ENCODE peak calls at places on chromosomes 11 and 22, in eight cellular contexts. R, Y, A, T, S, Q, K and W are unnamed samples.

GRCh38 chr11:66316849-66317251 is at the start of gene CD248:
- DNase-seq in T (peak; percentile 76), A (no peak), Q (peak; percentile 82), Y (peak; percentile 91), K (no peak), R (peak; percentile 87), S (peak; percentile 78), W (no peak)

GRCh38 chr22:47593911-47594311 is 831.5 kb downstream of the TBC1D22A start:
- DNase-seq in Q (no peak), R (no peak), S (no peak), A (no peak), T (no peak), Y (peak; percentile 76), K (no peak), W (no peak)

GRCh38 chr11:925496-926301 is at the start of gene AP2A2:
- DNase-seq in Y (peak; percentile 96), S (peak; percentile 86), T (peak; percentile 87), Q (peak; percentile 87), K (peak; percentile 88), A (peak; percentile 87), R (peak; percentile 89), W (no peak)

GRCh38 chr11:76524919-76525318 is 80.1 kb downstream of the EMSY start:
- DNase-seq in A (no peak), S (peak; percentile 44), R (no peak), Q (no peak), K (peak; percentile 13), T (peak; percentile 50), Y (no peak), W (peak; percentile 60)

GRCh38 chr11:67071420-67072284 is 15.0 kb downstream of the RHOD start:
- DNase-seq in R (peak; percentile 82), Y (peak; percentile 92), A (peak; percentile 25), Q (no peak), S (peak; percentile 55), T (peak; percentile 35), K (no peak), W (no peak)

GRCh38 chr11:46055371-46055770 is 65.9 kb downstream of the PHF21A start:
- DNase-seq in K (no peak), Q (no peak), S (peak; percentile 86), A (no peak), R (no peak), T (peak; percentile 73), Y (no peak), W (peak; percentile 31)

GRCh38 chr22:24089951-24090350 is 78.8 kb downstream of the CABIN1 start:
- DNase-seq in A (no peak), S (no peak), K (no peak), T (no peak), Q (no peak), Y (peak; percentile 62), R (no peak), W (no peak)

GRCh38 chr11:9688716-9689511 is 25.0 kb downstream of the SWAP70 start:
- DNase-seq in T (peak; percentile 81), Q (no peak), Y (no peak), R (peak; percentile 86), S (peak; percentile 81), K (peak; percentile 47), A (no peak), W (peak; percentile 65)

GRCh38 chr22:30205281-30206115 is 41.1 kb downstream of the LIF start:
- DNase-seq in Q (no peak), R (peak; percentile 82), S (peak; percentile 100), T (peak; percentile 98), A (no peak), Y (peak; percentile 94), K (peak; percentile 33), W (peak; percentile 93)

GRCh38 chr11:108122166-108122628 is 830 bp downstream of the ACAT1 start:
- DNase-seq in A (no peak), Y (no peak), S (no peak), K (no peak), Q (no peak), T (peak; percentile 31), R (peak; percentile 27), W (no peak)

GRCh38 chr11:106875013-106875412 is 143.3 kb downstream of the GUCY1A2 start:
- DNase-seq in T (no peak), Y (no peak), Q (no peak), K (no peak), S (no peak), A (no peak), R (no peak), W (no peak)

GRCh38 chr11:119337581-119338317 is 2.9 kb downstream of the C1QTNF5 start:
- DNase-seq in T (peak; percentile 83), R (peak; percentile 49), Q (no peak), Y (no peak), A (no peak), K (no peak), S (peak; percentile 90), W (no peak)

GRCh38 chr22:45612451-45612901 is 59.2 kb upstream of the ATXN10 start:
- DNase-seq in Q (peak; percentile 19), K (peak; percentile 34), S (peak; percentile 80), Y (peak; percentile 93), A (no peak), R (peak; percentile 85), T (peak; percentile 88), W (peak; percentile 55)

GRCh38 chr11:1766719-1767398 is 3.1 kb upstream of the CTSD start:
- DNase-seq in Q (no peak), S (no peak), Y (peak; percentile 81), R (no peak), K (no peak), T (no peak), A (no peak), W (no peak)

GRCh38 chr11:128867277-128867676 is at the start of gene KCNJ1:
- DNase-seq in Y (no peak), Q (no peak), A (no peak), S (no peak), T (no peak), K (no peak), R (no peak), W (no peak)

GRCh38 chr11:35142481-35143207 is 3.7 kb downstream of the CD44 start:
- DNase-seq in S (peak; percentile 82), K (peak; percentile 68), T (peak; percentile 90), Y (no peak), A (no peak), Q (no peak), R (no peak), W (peak; percentile 63)

GRCh38 chr11:28464252-28464867 is 356.2 kb downstream of the METTL15 start:
- DNase-seq in R (no peak), Y (no peak), Q (no peak), T (peak; percentile 78), S (peak; percentile 86), K (no peak), A (no peak), W (peak; percentile 44)

GRCh38 chr11:94585375-94585774 is 18.2 kb downstream of the PIWIL4 start:
- DNase-seq in K (no peak), S (no peak), T (no peak), R (no peak), A (no peak), Q (no peak), Y (no peak), W (no peak)

GRCh38 chr11:133545199-133545709 is 13.0 kb upstream of the OPCML start:
- DNase-seq in R (peak; percentile 33), A (no peak), T (no peak), K (no peak), Q (no peak), S (no peak), Y (no peak), W (no peak)

GRCh38 chr22:30604723-30605122 is 2.3 kb upstream of the TCN2 start:
- DNase-seq in T (no peak), S (no peak), A (no peak), K (no peak), R (no peak), Q (no peak), Y (no peak), W (no peak)

GRCh38 chr11:8006349-8006977 is 19.3 kb downstream of the EIF3F start:
- DNase-seq in S (peak; percentile 71), R (peak; percentile 57), Y (peak; percentile 76), Q (peak; percentile 40), K (peak; percentile 63), A (no peak), T (peak; percentile 77), W (no peak)

GRCh38 chr11:77449060-77449521 is 24.8 kb downstream of the PAK1 start:
- DNase-seq in A (no peak), K (no peak), Q (no peak), T (no peak), Y (no peak), R (peak; percentile 89), S (no peak), W (no peak)

GRCh38 chr11:61860054-61860903 is 31.1 kb downstream of the FADS3 start:
- DNase-seq in R (no peak), T (peak; percentile 30), A (no peak), Y (no peak), Q (peak; percentile 60), K (peak; percentile 49), S (no peak), W (no peak)

GRCh38 chr11:128694618-128695481 is 978 bp downstream of the FLI1 start:
- DNase-seq in K (no peak), Q (no peak), R (peak; percentile 65), A (no peak), T (peak; percentile 39), Y (peak; percentile 87), S (no peak), W (no peak)

GRCh38 chr11:459511-460220 is 9.6 kb downstream of the PTDSS2 start:
- DNase-seq in Y (no peak), S (no peak), A (no peak), T (no peak), K (no peak), R (no peak), Q (no peak), W (no peak)

GRCh38 chr22:25645266-25645665 is 80.8 kb downstream of the GRK3 start:
- DNase-seq in K (no peak), Q (no peak), S (peak; percentile 49), A (no peak), R (no peak), Y (no peak), T (peak; percentile 56), W (no peak)

GRCh38 chr11:68214173-68215086 is 1.3 kb upstream of the KMT5B start:
- DNase-seq in T (no peak), S (no peak), Q (peak; percentile 37), K (no peak), R (no peak), Y (peak; percentile 89), A (no peak), W (no peak)

GRCh38 chr11:110199184-110199981 is 97.0 kb downstream of the RDX start:
- DNase-seq in R (no peak), A (no peak), T (no peak), K (no peak), S (peak; percentile 51), Q (no peak), Y (peak; percentile 34), W (no peak)

GRCh38 chr11:78961186-78961782 is 386.6 kb upstream of the NARS2 start:
- DNase-seq in S (peak; percentile 46), T (peak; percentile 4), R (peak; percentile 16), Y (peak; percentile 45), Q (no peak), K (peak; percentile 81), A (no peak), W (no peak)

GRCh38 chr11:34181856-34182405 is 76.5 kb downstream of the NAT10 start:
- DNase-seq in A (no peak), T (no peak), Q (no peak), K (no peak), S (no peak), Y (no peak), R (no peak), W (no peak)